ENCODE peak calls at places on chromosome 19, in seven cellular contexts. R, N, S, L, J, X and M are unnamed samples.

GRCh38 chr19:54952591-54953344 is 5.4 kb upstream of the NLRP7 start:
- DNase-seq in N (peak; percentile 94), L (no peak), X (no peak), R (no peak), J (no peak), S (no peak), M (no peak)

GRCh38 chr19:8678244-8678807 is 20.3 kb downstream of the ACTL9 start:
- DNase-seq in X (no peak), J (no peak), R (no peak), S (no peak), N (no peak), L (no peak), M (no peak)

GRCh38 chr19:15107056-15108010 is at the start of gene SYDE1:
- DNase-seq in R (no peak), X (peak; percentile 92), L (peak; percentile 49), S (no peak), J (peak; percentile 44), N (no peak), M (no peak)

GRCh38 chr19:43430142-43430710 is 15.5 kb downstream of the TEX101 start:
- DNase-seq in R (peak; percentile 6), X (no peak), J (peak; percentile 88), L (no peak), N (peak; percentile 15), S (no peak), M (no peak)

GRCh38 chr19:30455881-30456280 is 83.7 kb downstream of the ZNF536 start:
- DNase-seq in X (no peak), R (no peak), J (no peak), N (no peak), S (no peak), L (no peak), M (no peak)

GRCh38 chr19:45424191-45425058 is 708 bp upstream of the ERCC1 start:
- DNase-seq in L (peak; percentile 33), N (peak; percentile 93), X (peak; percentile 84), S (no peak), R (peak; percentile 52), J (peak; percentile 98), M (no peak)

GRCh38 chr19:57269515-57270250 is 10.6 kb upstream of the ZNF460 start:
- DNase-seq in J (peak; percentile 61), X (peak; percentile 62), S (no peak), R (no peak), N (no peak), L (no peak), M (no peak)

GRCh38 chr19:1269478-1270167 is 491 bp downstream of the CIRBP start:
- DNase-seq in J (peak; percentile 87), S (peak; percentile 80), L (peak; percentile 82), R (peak; percentile 88), N (peak; percentile 71), X (peak; percentile 94), M (peak; percentile 77)

GRCh38 chr19:51680474-51680873 is 12.7 kb upstream of the SPACA6 start:
- DNase-seq in N (no peak), R (no peak), J (no peak), X (no peak), S (no peak), L (no peak), M (no peak)

GRCh38 chr19:28988066-28988465 is 224.9 kb downstream of the UQCRFS1 start:
- DNase-seq in N (no peak), X (no peak), J (no peak), R (no peak), L (no peak), S (no peak), M (no peak)

GRCh38 chr19:47408156-47408938 is 11.0 kb downstream of the MEIS3 start:
- DNase-seq in N (no peak), L (no peak), X (no peak), J (no peak), S (no peak), R (no peak), M (no peak)

GRCh38 chr19:5204212-5204611 is 136.4 kb downstream of the PTPRS start:
- DNase-seq in S (no peak), R (no peak), L (no peak), X (no peak), N (no peak), J (no peak), M (no peak)

GRCh38 chr19:35853038-35853756 is 893 bp upstream of the NPHS1 start:
- DNase-seq in X (no peak), N (no peak), R (no peak), J (no peak), L (no peak), S (no peak), M (no peak)

GRCh38 chr19:35083678-35084077 is 31.9 kb upstream of the FXYD3 start:
- DNase-seq in J (no peak), L (no peak), N (no peak), X (no peak), S (no peak), R (no peak), M (no peak)

GRCh38 chr19:10701955-10702307 is 692 bp downstream of the QTRT1 start:
- DNase-seq in L (peak; percentile 42), N (peak; percentile 40), S (no peak), J (no peak), X (no peak), R (peak; percentile 45), M (no peak)

GRCh38 chr19:7554990-7555864 is 19.7 kb downstream of the PNPLA6 start:
- DNase-seq in X (peak; percentile 79), R (no peak), N (no peak), J (no peak), S (no peak), L (no peak), M (peak; percentile 42)

GRCh38 chr19:3852614-3853254 is 16.1 kb downstream of the ZFR2 start:
- DNase-seq in L (no peak), S (peak; percentile 26), R (peak; percentile 58), N (peak; percentile 83), J (peak; percentile 57), X (peak; percentile 83), M (peak; percentile 41)

GRCh38 chr19:16319466-16319865 is 5.2 kb upstream of the KLF2 start:
- DNase-seq in J (peak; percentile 67), S (no peak), N (peak; percentile 33), L (no peak), X (no peak), R (no peak), M (no peak)

GRCh38 chr19:9986787-9987281 is 23.5 kb downstream of the COL5A3 start:
- DNase-seq in R (no peak), X (no peak), L (no peak), S (no peak), J (no peak), N (no peak), M (no peak)

GRCh38 chr19:46289724-46290619 is 6.9 kb upstream of the HIF3A start:
- DNase-seq in L (no peak), N (no peak), J (no peak), R (no peak), S (no peak), X (no peak), M (no peak)

GRCh38 chr19:7769171-7769570 is 6.1 kb downstream of the CLEC4M start:
- DNase-seq in L (no peak), R (no peak), N (no peak), J (no peak), X (no peak), S (no peak), M (no peak)

GRCh38 chr19:39384839-39385568 is 5.9 kb downstream of the PAF1 start:
- DNase-seq in X (no peak), L (no peak), J (no peak), S (no peak), R (no peak), N (no peak), M (no peak)

GRCh38 chr19:29479941-29480340 is 45.9 kb upstream of the VSTM2B start:
- DNase-seq in N (no peak), L (no peak), X (no peak), R (no peak), J (no peak), S (no peak), M (no peak)

GRCh38 chr19:12521996-12522395 is 29.3 kb downstream of the ZNF564 start:
- DNase-seq in N (no peak), S (no peak), X (no peak), J (no peak), L (no peak), R (no peak), M (no peak)

GRCh38 chr19:10517760-10518443 is 655 bp upstream of the S1PR5 start:
- DNase-seq in R (peak; percentile 28), L (no peak), S (no peak), N (peak; percentile 28), J (no peak), X (no peak), M (no peak)

GRCh38 chr19:29858000-29858596 is 46.3 kb downstream of the CCNE1 start:
- DNase-seq in S (no peak), R (no peak), N (no peak), L (no peak), J (no peak), X (no peak), M (no peak)

GRCh38 chr19:18282021-18282787 is 782 bp upstream of the JUND start:
- DNase-seq in S (no peak), J (no peak), X (peak; percentile 56), R (no peak), L (no peak), N (no peak), M (no peak)

GRCh38 chr19:3768015-3768747 is 3.8 kb downstream of the RAX2 start:
- DNase-seq in S (no peak), R (no peak), L (no peak), N (no peak), J (peak; percentile 22), X (no peak), M (no peak)

GRCh38 chr19:48878219-48879024 is 6.2 kb downstream of the PPP1R15A start:
- DNase-seq in S (no peak), L (no peak), N (peak; percentile 70), J (peak; percentile 34), R (no peak), X (no peak), M (no peak)

GRCh38 chr19:40247178-40247577 is 20.7 kb upstream of the CCNP start:
- DNase-seq in N (no peak), X (no peak), R (no peak), J (no peak), L (no peak), S (no peak), M (no peak)

GRCh38 chr19:10501971-10502523 is 1.1 kb downstream of the KEAP1 start:
- DNase-seq in N (peak; percentile 50), R (peak; percentile 85), X (peak; percentile 81), L (peak; percentile 23), J (peak; percentile 64), S (no peak), M (peak; percentile 82)

GRCh38 chr19:13995017-13995728 is 10.9 kb downstream of the RFX1 start:
- DNase-seq in R (no peak), N (no peak), S (no peak), L (no peak), X (peak; percentile 76), J (peak; percentile 42), M (no peak)

GRCh38 chr19:46000497-46001246 is 5.4 kb downstream of the CCDC61 start:
- DNase-seq in R (peak; percentile 10), N (no peak), X (no peak), J (no peak), L (no peak), S (peak; percentile 60), M (peak; percentile 73)

GRCh38 chr19:53808710-53809125 is 15.4 kb downstream of the NLRP12 start:
- DNase-seq in N (peak; percentile 76), S (no peak), J (peak; percentile 68), X (peak; percentile 50), R (no peak), L (no peak), M (peak; percentile 57)

GRCh38 chr19:1205114-1206062 is at the start of gene STK11:
- DNase-seq in L (peak; percentile 100), N (peak; percentile 97), J (peak; percentile 98), S (peak; percentile 99), X (peak; percentile 100), R (peak; percentile 96), M (peak; percentile 99)

GRCh38 chr19:51441410-51442390 is 16.6 kb downstream of the SIGLEC8 start:
- DNase-seq in N (peak; percentile 58), S (peak; percentile 69), J (no peak), L (no peak), R (no peak), X (no peak), M (no peak)

GRCh38 chr19:39144487-39145071 is 19.0 kb downstream of the PAK4 start:
- DNase-seq in R (no peak), S (no peak), J (peak; percentile 92), X (no peak), L (peak; percentile 20), N (peak; percentile 24), M (no peak)

GRCh38 chr19:51387924-51388389 is at the start of gene LIM2:
- DNase-seq in R (no peak), S (no peak), X (no peak), N (no peak), L (no peak), J (no peak), M (no peak)